ENCODE peak calls at places on chromosomes 6 and 20, in six cellular contexts. One of them, this sample, is unnamed. For H3K9me3 and H3K4me1, the result is how much of the 10 kb centered on the place peaks cover.

GRCh38 chr6:116405147-116405546 is 34.4 kb downstream of the DSE start:
- DNase-seq in IMR-90: peak
- DNase-seq in H1: no peak
- DNase-seq in fibroblast of lung: peak
- DNase-seq in spleen: no peak
- DNase-seq in Panc1: no peak
- DNase-seq in this sample: no peak

GRCh38 chr6:132060591-132060990 is 109.4 kb upstream of the CCN2 start:
- DNase-seq in IMR-90: peak
- DNase-seq in H1: no peak
- DNase-seq in fibroblast of lung: peak
- DNase-seq in spleen: no peak
- DNase-seq in Panc1: peak
- DNase-seq in this sample: no peak

GRCh38 chr20:60054716-60055371 is 96.6 kb downstream of the CDH26 start:
- DNase-seq in IMR-90: no peak
- DNase-seq in H1: no peak
- DNase-seq in fibroblast of lung: no peak
- DNase-seq in spleen: peak
- DNase-seq in Panc1: no peak
- DNase-seq in this sample: no peak

GRCh38 chr6:67467341-67467740 is 1167.7 kb upstream of the ADGRB3 start:
- DNase-seq in IMR-90: no peak
- DNase-seq in H1: no peak
- DNase-seq in fibroblast of lung: no peak
- DNase-seq in spleen: no peak
- DNase-seq in Panc1: no peak
- DNase-seq in this sample: no peak

GRCh38 chr6:6466967-6467761 is 121.4 kb upstream of the LY86 start:
- DNase-seq in IMR-90: no peak
- DNase-seq in H1: no peak
- DNase-seq in fibroblast of lung: peak
- DNase-seq in spleen: no peak
- DNase-seq in Panc1: no peak
- DNase-seq in this sample: no peak

GRCh38 chr6:6969761-6970223 is 138.0 kb upstream of the RREB1 start:
- DNase-seq in IMR-90: no peak
- DNase-seq in H1: no peak
- DNase-seq in fibroblast of lung: peak
- DNase-seq in spleen: no peak
- DNase-seq in Panc1: no peak
- DNase-seq in this sample: no peak

GRCh38 chr6:1202201-1202600 is 109.7 kb upstream of the FOXQ1 start:
- DNase-seq in IMR-90: no peak
- DNase-seq in H1: no peak
- DNase-seq in fibroblast of lung: no peak
- DNase-seq in spleen: no peak
- DNase-seq in Panc1: no peak
- DNase-seq in this sample: no peak

GRCh38 chr6:85405175-85405852 is 44.6 kb upstream of the NT5E start:
- DNase-seq in IMR-90: peak
- DNase-seq in H1: no peak
- DNase-seq in fibroblast of lung: peak
- DNase-seq in spleen: no peak
- DNase-seq in Panc1: no peak
- DNase-seq in this sample: no peak

GRCh38 chr6:39214846-39215639 is 14.2 kb downstream of the KCNK5 start:
- DNase-seq in IMR-90: no peak
- DNase-seq in H1: no peak
- DNase-seq in fibroblast of lung: no peak
- DNase-seq in spleen: no peak
- DNase-seq in Panc1: no peak
- DNase-seq in this sample: no peak

GRCh38 chr6:33164176-33164575 is 28.1 kb downstream of the COL11A2 start:
- DNase-seq in IMR-90: no peak
- DNase-seq in H1: no peak
- DNase-seq in fibroblast of lung: no peak
- DNase-seq in spleen: no peak
- DNase-seq in Panc1: no peak
- DNase-seq in this sample: no peak

GRCh38 chr6:80477591-80478370 is 371.3 kb downstream of the BCKDHB start:
- DNase-seq in IMR-90: peak
- DNase-seq in H1: no peak
- DNase-seq in fibroblast of lung: peak
- DNase-seq in spleen: no peak
- DNase-seq in Panc1: no peak
- DNase-seq in this sample: no peak

GRCh38 chr6:36139431-36139830 is 9.1 kb downstream of the MAPK13 start:
- DNase-seq in IMR-90: no peak
- DNase-seq in H1: no peak
- DNase-seq in fibroblast of lung: no peak
- DNase-seq in spleen: no peak
- DNase-seq in Panc1: no peak
- DNase-seq in this sample: no peak

GRCh38 chr20:36391955-36392354 is 85.8 kb downstream of the DLGAP4 start:
- DNase-seq in IMR-90: no peak
- DNase-seq in H1: no peak
- DNase-seq in fibroblast of lung: no peak
- DNase-seq in spleen: no peak
- DNase-seq in Panc1: no peak
- DNase-seq in this sample: no peak

GRCh38 chr20:44650777-44651493 is 564 bp downstream of the ADA start:
- DNase-seq in IMR-90: no peak
- DNase-seq in H1: no peak
- DNase-seq in fibroblast of lung: no peak
- DNase-seq in spleen: peak
- DNase-seq in Panc1: no peak
- DNase-seq in this sample: peak

GRCh38 chr6:149094156-149094555 is 223.4 kb upstream of the TAB2 start:
- DNase-seq in IMR-90: peak
- DNase-seq in H1: peak
- DNase-seq in fibroblast of lung: peak
- DNase-seq in spleen: no peak
- DNase-seq in Panc1: no peak
- DNase-seq in this sample: no peak

GRCh38 chr6:79111549-79111948 is 33.5 kb upstream of the PHIP start:
- DNase-seq in IMR-90: no peak
- DNase-seq in H1: no peak
- DNase-seq in fibroblast of lung: no peak
- DNase-seq in spleen: no peak
- DNase-seq in Panc1: no peak
- DNase-seq in this sample: no peak

GRCh38 chr6:157770946-157771345 is 52.1 kb upstream of the SNX9 start:
- DNase-seq in IMR-90: peak
- DNase-seq in H1: no peak
- DNase-seq in fibroblast of lung: peak
- DNase-seq in spleen: no peak
- DNase-seq in Panc1: peak
- DNase-seq in this sample: no peak

GRCh38 chr20:38046572-38046971 is 13.0 kb downstream of the RPRD1B start:
- DNase-seq in IMR-90: no peak
- DNase-seq in H1: no peak
- DNase-seq in fibroblast of lung: no peak
- DNase-seq in spleen: no peak
- DNase-seq in Panc1: no peak
- DNase-seq in this sample: no peak

GRCh38 chr6:41976794-41977484 is 35.3 kb upstream of the CCND3 start:
- DNase-seq in IMR-90: peak
- DNase-seq in H1: no peak
- DNase-seq in fibroblast of lung: peak
- DNase-seq in spleen: no peak
- DNase-seq in Panc1: no peak
- DNase-seq in this sample: no peak

GRCh38 chr20:40843251-40843650 is 154.2 kb upstream of the MAFB start:
- DNase-seq in IMR-90: no peak
- DNase-seq in H1: no peak
- DNase-seq in fibroblast of lung: no peak
- DNase-seq in spleen: no peak
- DNase-seq in Panc1: no peak
- DNase-seq in this sample: no peak

GRCh38 chr6:85574932-85575598 is 18.6 kb downstream of the SNX14 start:
- DNase-seq in IMR-90: peak
- DNase-seq in H1: no peak
- DNase-seq in fibroblast of lung: peak
- DNase-seq in spleen: no peak
- DNase-seq in Panc1: no peak
- DNase-seq in this sample: no peak

GRCh38 chr6:167717867-167718266 is 108.8 kb upstream of the AFDN start:
- DNase-seq in IMR-90: no peak
- DNase-seq in H1: no peak
- DNase-seq in fibroblast of lung: no peak
- DNase-seq in spleen: no peak
- DNase-seq in Panc1: no peak
- DNase-seq in this sample: no peak

GRCh38 chr6:167717455-167717854 is 109.3 kb upstream of the AFDN start:
- DNase-seq in IMR-90: no peak
- DNase-seq in H1: no peak
- DNase-seq in fibroblast of lung: no peak
- DNase-seq in spleen: peak
- DNase-seq in Panc1: no peak
- DNase-seq in this sample: no peak

GRCh38 chr6:167721291-167721690 is 105.4 kb upstream of the AFDN start:
- DNase-seq in IMR-90: no peak
- DNase-seq in H1: no peak
- DNase-seq in fibroblast of lung: no peak
- DNase-seq in spleen: peak
- DNase-seq in Panc1: no peak
- DNase-seq in this sample: no peak

GRCh38 chr6:167720456-167721285 is 106.0 kb upstream of the AFDN start:
- DNase-seq in IMR-90: no peak
- DNase-seq in H1: no peak
- DNase-seq in fibroblast of lung: no peak
- DNase-seq in spleen: peak
- DNase-seq in Panc1: no peak
- DNase-seq in this sample: no peak

DNA sequence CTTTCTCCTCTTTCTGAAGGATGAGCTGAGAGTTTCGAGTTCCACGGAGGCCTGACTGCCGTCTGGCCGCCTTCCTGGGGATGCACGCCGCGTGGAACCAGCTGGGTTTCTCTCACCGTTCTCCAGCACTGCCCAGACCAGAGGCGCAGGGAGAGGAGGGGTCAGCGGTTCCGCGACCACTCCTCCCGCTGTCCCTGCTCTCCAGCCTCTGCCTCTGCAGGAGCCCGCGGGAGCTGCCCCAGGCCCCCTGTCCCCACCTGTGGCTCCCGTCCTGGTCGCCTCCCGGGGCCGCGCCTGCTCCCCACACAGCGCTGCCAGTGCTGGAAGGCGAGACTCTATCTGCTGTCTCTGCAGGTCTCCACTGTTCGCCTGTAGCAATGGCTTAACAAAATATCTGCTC is 106.8 kb upstream of the AFDN start:
- DNase-seq in IMR-90: no peak
- DNase-seq in H1: no peak
- DNase-seq in fibroblast of lung: no peak
- DNase-seq in spleen: peak
- DNase-seq in Panc1: no peak
- DNase-seq in this sample: no peak
- H3K9me3 ChIP-seq in IMR-90: under half
- H3K9me3 ChIP-seq in H1: under half
- H3K9me3 ChIP-seq in fibroblast of lung: under half
- H3K9me3 ChIP-seq in spleen: under half
- H3K9me3 ChIP-seq in Panc1: under half
- H3K9me3 ChIP-seq in this sample: under half

GRCh38 chr6:34333858-34334257 is 58.6 kb downstream of the NUDT3 start:
- DNase-seq in IMR-90: no peak
- DNase-seq in H1: no peak
- DNase-seq in fibroblast of lung: no peak
- DNase-seq in spleen: no peak
- DNase-seq in Panc1: no peak
- DNase-seq in this sample: no peak
- H3K4me1 ChIP-seq in IMR-90: under half
- H3K4me1 ChIP-seq in H1: under half
- H3K4me1 ChIP-seq in fibroblast of lung: under half
- H3K4me1 ChIP-seq in spleen: half or more
- H3K4me1 ChIP-seq in Panc1: under half
- H3K4me1 ChIP-seq in this sample: under half

DNA sequence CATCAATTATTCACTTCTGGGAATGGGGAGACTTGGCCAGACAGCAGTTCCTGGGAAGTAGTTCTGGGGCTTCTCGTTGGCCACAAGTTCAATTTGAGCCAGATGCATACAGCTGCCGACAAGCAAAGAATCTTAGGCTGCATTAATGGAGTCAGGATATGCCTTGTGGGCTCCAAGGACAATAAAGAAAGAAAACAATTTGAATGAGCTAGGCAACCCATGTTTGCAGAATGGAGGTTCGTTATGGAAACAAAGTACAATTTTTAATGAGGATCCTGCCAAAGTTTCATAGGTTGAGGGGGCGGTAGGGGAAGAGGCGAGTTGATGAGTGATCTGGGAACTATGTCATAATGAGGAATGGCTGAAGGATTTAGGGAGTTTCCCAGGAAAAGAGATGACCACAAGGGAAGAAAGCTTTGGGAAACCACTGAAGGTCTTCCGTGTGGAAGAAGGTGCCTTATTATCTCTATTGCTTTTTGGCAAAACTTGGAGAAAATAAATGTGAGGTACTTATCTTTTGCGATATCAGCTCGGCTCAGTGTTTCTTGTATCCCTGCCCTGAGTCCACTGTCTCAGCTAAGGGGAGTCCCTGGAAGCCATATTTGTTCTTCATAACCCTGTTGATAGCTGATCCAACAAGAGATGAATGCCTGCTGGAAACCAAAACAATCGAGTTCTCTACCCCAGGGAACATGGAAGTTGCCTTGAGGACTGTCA is 181.0 kb upstream of the ZNF217 start:
- DNase-seq in IMR-90: peak
- DNase-seq in H1: no peak
- DNase-seq in fibroblast of lung: peak
- DNase-seq in spleen: no peak
- DNase-seq in Panc1: no peak
- DNase-seq in this sample: no peak
- H3K4me3 ChIP-seq in IMR-90: no peak
- H3K4me3 ChIP-seq in H1: no peak
- H3K4me3 ChIP-seq in fibroblast of lung: no peak
- H3K4me3 ChIP-seq in spleen: no peak
- H3K4me3 ChIP-seq in Panc1: no peak
- H3K4me3 ChIP-seq in this sample: no peak

GRCh38 chr20:30487947-30488926 is 769.2 kb upstream of the DEFB115 start:
- DNase-seq in IMR-90: no peak
- DNase-seq in H1: no peak
- DNase-seq in fibroblast of lung: no peak
- DNase-seq in spleen: peak
- DNase-seq in Panc1: no peak
- DNase-seq in this sample: no peak

GRCh38 chr20:30489604-30490003 is 767.9 kb upstream of the DEFB115 start:
- DNase-seq in IMR-90: no peak
- DNase-seq in H1: no peak
- DNase-seq in fibroblast of lung: no peak
- DNase-seq in spleen: no peak
- DNase-seq in Panc1: no peak
- DNase-seq in this sample: no peak

GRCh38 chr20:30491016-30491415 is 766.4 kb upstream of the DEFB115 start:
- DNase-seq in IMR-90: no peak
- DNase-seq in H1: no peak
- DNase-seq in fibroblast of lung: no peak
- DNase-seq in spleen: peak
- DNase-seq in Panc1: no peak
- DNase-seq in this sample: no peak

GRCh38 chr20:30486103-30486478 is 771.4 kb upstream of the DEFB115 start:
- DNase-seq in IMR-90: no peak
- DNase-seq in H1: no peak
- DNase-seq in fibroblast of lung: peak
- DNase-seq in spleen: no peak
- DNase-seq in Panc1: no peak
- DNase-seq in this sample: no peak

GRCh38 chr20:30488941-30489601 is 768.4 kb upstream of the DEFB115 start:
- DNase-seq in IMR-90: no peak
- DNase-seq in H1: no peak
- DNase-seq in fibroblast of lung: no peak
- DNase-seq in spleen: peak
- DNase-seq in Panc1: no peak
- DNase-seq in this sample: no peak
- H3K9me3 ChIP-seq in IMR-90: under half
- H3K9me3 ChIP-seq in H1: half or more
- H3K9me3 ChIP-seq in fibroblast of lung: under half
- H3K9me3 ChIP-seq in spleen: under half
- H3K9me3 ChIP-seq in Panc1: under half
- H3K9me3 ChIP-seq in this sample: under half